ENCODE peak calls at places on chromosome 15, in seven cellular contexts. V is transverse colon; H is GM18507; T is activated CD4-positive, CD25-positive, alpha-beta regulatory T cell treated with anti-CD3 and anti-CD28 coated beads, Interleukin-2, amount 50 U/mL, for 72 hours; Q is GM06990; Z is hippocampal formation; C is M059J. F is an unnamed sample.

GRCh38 chr15:38029741-38030140 is 95.3 kb downstream of the TMCO5A start:
- DNase-seq in V (no peak), H (no peak), T (no peak), Q (no peak), Z (no peak), C (peak), F (no peak)

GRCh38 chr15:27867861-27868260 is 231.3 kb downstream of the OCA2 start:
- DNase-seq in V (no peak), H (no peak), T (no peak), Q (no peak), Z (no peak), C (no peak), F (no peak)

GRCh38 chr15:78923480-78924360 is 21.1 kb downstream of the CTSH start:
- DNase-seq in V (no peak), H (no peak), T (no peak), Q (no peak), Z (no peak), C (no peak), F (no peak)

GRCh38 chr15:36468746-36469145 is 110.7 kb upstream of the CDIN1 start:
- DNase-seq in V (no peak), H (no peak), T (no peak), Q (peak), Z (no peak), C (peak), F (no peak)

GRCh38 chr15:94205366-94205765 is 26.0 kb upstream of the MCTP2 start:
- DNase-seq in V (no peak), H (no peak), T (no peak), Q (no peak), Z (no peak), C (peak), F (no peak)

GRCh38 chr15:92631721-92632120 is 23.9 kb downstream of the FAM174B start:
- DNase-seq in V (no peak), H (no peak), T (no peak), Q (no peak), Z (no peak), C (no peak), F (peak)

GRCh38 chr15:63198315-63198714 is 8.9 kb downstream of the RAB8B start:
- DNase-seq in V (no peak), H (no peak), T (no peak), Q (no peak), Z (no peak), C (no peak), F (no peak)

GRCh38 chr15:22891426-22892210 is 53.2 kb downstream of the NIPA2 start:
- DNase-seq in V (no peak), H (no peak), T (no peak), Q (no peak), Z (no peak), C (no peak), F (no peak)

GRCh38 chr15:29596266-29596665 is 226.0 kb downstream of the TJP1 start:
- DNase-seq in V (no peak), H (no peak), T (no peak), Q (no peak), Z (no peak), C (peak), F (peak)

GRCh38 chr15:62110000-62110851 is 43.4 kb downstream of the C2CD4A start:
- DNase-seq in V (peak), H (no peak), T (no peak), Q (no peak), Z (no peak), C (peak), F (peak)

GRCh38 chr15:90664650-90665287 is 52.4 kb upstream of the BLM start:
- DNase-seq in V (peak), H (no peak), T (no peak), Q (peak), Z (no peak), C (no peak), F (no peak)

GRCh38 chr15:96356494-96357455 is 26.3 kb downstream of the NR2F2 start:
- DNase-seq in V (peak), H (peak), T (peak), Q (peak), Z (peak), C (peak), F (peak)

GRCh38 chr15:66751579-66751978 is 49.5 kb downstream of the SMAD6 start:
- DNase-seq in V (no peak), H (no peak), T (no peak), Q (no peak), Z (no peak), C (peak), F (peak)

GRCh38 chr15:67820992-67821783 is 4.1 kb upstream of the SKOR1 start:
- DNase-seq in V (peak), H (no peak), T (no peak), Q (no peak), Z (no peak), C (peak), F (peak)

GRCh38 chr15:45162771-45163507 is 24.8 kb downstream of the SHF start:
- DNase-seq in V (peak), H (peak), T (no peak), Q (peak), Z (peak), C (peak), F (peak)

GRCh38 chr15:78695046-78695671 is 54.1 kb upstream of the CHRNB4 start:
- DNase-seq in V (no peak), H (no peak), T (no peak), Q (no peak), Z (no peak), C (no peak), F (peak)

GRCh38 chr15:81484076-81484475 is 110.1 kb upstream of the TMC3 start:
- DNase-seq in V (no peak), H (no peak), T (no peak), Q (no peak), Z (no peak), C (no peak), F (no peak)

GRCh38 chr15:93072011-93072410 is 17.0 kb downstream of the RGMA start:
- DNase-seq in V (no peak), H (no peak), T (no peak), Q (no peak), Z (no peak), C (no peak), F (no peak)

GRCh38 chr15:91632981-91633380 is 220.5 kb upstream of the SLCO3A1 start:
- DNase-seq in V (no peak), H (no peak), T (no peak), Q (no peak), Z (no peak), C (peak), F (no peak)

GRCh38 chr15:66919421-66919820 is 146.0 kb upstream of the SMAD3 start:
- DNase-seq in V (no peak), H (no peak), T (no peak), Q (no peak), Z (no peak), C (peak), F (no peak)

GRCh38 chr15:76566276-76566675 is 229.7 kb downstream of the ISL2 start:
- DNase-seq in V (no peak), H (no peak), T (no peak), Q (no peak), Z (no peak), C (peak), F (peak)

GRCh38 chr15:33152502-33153109 is 41.9 kb downstream of the FMN1 start:
- DNase-seq in V (no peak), H (no peak), T (no peak), Q (no peak), Z (no peak), C (peak), F (no peak)

GRCh38 chr15:88090406-88091085 is 166.0 kb downstream of the NTRK3 start:
- DNase-seq in V (no peak), H (no peak), T (no peak), Q (no peak), Z (no peak), C (no peak), F (no peak)

F was measured in PC-3.